ENCODE peak calls at places on chromosomes 12 and 14, in seven cellular contexts. Z is stomach, T is left lung, L is ovary, A is lower leg skin, F is AG04449, U is A549. X is an unnamed sample.

GRCh38 chr12:93785262-93786010 is 108.3 kb downstream of the CRADD start:
- DNase-seq in Z (no peak), T (peak), L (peak), A (peak), F (no peak), U (peak), X (peak)

GRCh38 chr14:87522575-87522974 is 470.4 kb downstream of the GALC start:
- DNase-seq in Z (no peak), T (no peak), L (no peak), A (no peak), F (no peak), U (no peak), X (no peak)

GRCh38 chr12:87082756-87083155 is 826.6 kb upstream of the MGAT4C start:
- DNase-seq in Z (no peak), T (no peak), L (no peak), A (no peak), F (no peak), U (no peak), X (no peak)

GRCh38 chr12:5515458-5515857 is 83.5 kb downstream of the NTF3 start:
- DNase-seq in Z (no peak), T (no peak), L (no peak), A (no peak), F (no peak), U (no peak), X (no peak)

GRCh38 chr12:52164624-52165023 is 27.2 kb downstream of the KRT80 start:
- DNase-seq in Z (no peak), T (no peak), L (no peak), A (no peak), F (no peak), U (no peak), X (no peak)

GRCh38 chr12:14216405-14217294 is 148.8 kb upstream of the ATF7IP start:
- DNase-seq in Z (no peak), T (no peak), L (no peak), A (no peak), F (no peak), U (no peak), X (no peak)

GRCh38 chr14:90615444-90616095 is 200.7 kb downstream of the TTC7B start:
- DNase-seq in Z (no peak), T (no peak), L (no peak), A (no peak), F (no peak), U (no peak), X (no peak)

GRCh38 chr12:103249614-103250013 is 246.2 kb downstream of the C12orf42 start:
- DNase-seq in Z (no peak), T (no peak), L (no peak), A (no peak), F (no peak), U (no peak), X (no peak)

GRCh38 chr14:45610303-45610702 is 357.3 kb upstream of the MIS18BP1 start:
- DNase-seq in Z (no peak), T (no peak), L (no peak), A (no peak), F (no peak), U (no peak), X (peak)

GRCh38 chr14:106308839-106309389 is 782.5 kb downstream of the TMEM121 start:
- DNase-seq in Z (peak), T (peak), L (no peak), A (no peak), F (no peak), U (no peak), X (no peak)

GRCh38 chr14:99357151-99357550 is 85.2 kb upstream of the BCL11B start:
- DNase-seq in Z (no peak), T (no peak), L (no peak), A (no peak), F (no peak), U (no peak), X (no peak)

GRCh38 chr12:97960225-97960624 is 497.6 kb downstream of the RMST start:
- DNase-seq in Z (no peak), T (no peak), L (no peak), A (no peak), F (no peak), U (no peak), X (no peak)

GRCh38 chr12:67498981-67499380 is 149.6 kb upstream of the DYRK2 start:
- DNase-seq in Z (no peak), T (no peak), L (no peak), A (no peak), F (no peak), U (no peak), X (no peak)

GRCh38 chr12:49899921-49900320 is 3.8 kb downstream of the FAIM2 start:
- DNase-seq in Z (no peak), T (no peak), L (peak), A (no peak), F (no peak), U (no peak), X (no peak)

GRCh38 chr12:130870442-130871285 is 1.2 kb upstream of the RAN start:
- DNase-seq in Z (peak), T (peak), L (peak), A (peak), F (peak), U (peak), X (peak)

GRCh38 chr12:67618303-67618702 is 30.2 kb upstream of the DYRK2 start:
- DNase-seq in Z (no peak), T (no peak), L (no peak), A (no peak), F (no peak), U (no peak), X (no peak)

GRCh38 chr12:51023625-51024395 is 2.4 kb downstream of the SLC11A2 start:
- DNase-seq in Z (no peak), T (no peak), L (no peak), A (no peak), F (no peak), U (no peak), X (no peak)

GRCh38 chr12:131380961-131381705 is 329.8 kb upstream of the SFSWAP start:
- DNase-seq in Z (no peak), T (no peak), L (no peak), A (no peak), F (no peak), U (no peak), X (no peak)

GRCh38 chr12:64633940-64634337 is 23.6 kb downstream of the RASSF3 start:
- DNase-seq in Z (peak), T (peak), L (no peak), A (no peak), F (no peak), U (peak), X (no peak)

GRCh38 chr12:55716582-55717396 is 943 bp downstream of the BLOC1S1 start:
- DNase-seq in Z (no peak), T (no peak), L (no peak), A (no peak), F (no peak), U (no peak), X (no peak)

GRCh38 chr12:95796225-95796981 is 5.8 kb upstream of the NTN4 start:
- DNase-seq in Z (no peak), T (no peak), L (no peak), A (no peak), F (no peak), U (no peak), X (no peak)

GRCh38 chr12:44835641-44836379 is 40.3 kb downstream of the NELL2 start:
- DNase-seq in Z (no peak), T (no peak), L (no peak), A (peak), F (no peak), U (no peak), X (no peak)

GRCh38 chr14:69933623-69934275 is 54.5 kb downstream of the SMOC1 start:
- DNase-seq in Z (no peak), T (no peak), L (no peak), A (no peak), F (no peak), U (no peak), X (no peak)

GRCh38 chr14:94764573-94764972 is 5.3 kb downstream of the GSC start:
- DNase-seq in Z (no peak), T (no peak), L (no peak), A (no peak), F (no peak), U (no peak), X (no peak)

GRCh38 chr14:94548131-94548998 is 12.9 kb upstream of the SERPINA4 start:
- DNase-seq in Z (no peak), T (no peak), L (no peak), A (no peak), F (no peak), U (no peak), X (no peak)

GRCh38 chr12:80837342-80837978 is 100.3 kb downstream of the LIN7A start:
- DNase-seq in Z (no peak), T (no peak), L (no peak), A (no peak), F (peak), U (peak), X (peak)

GRCh38 chr14:68520637-68521556 is 272.0 kb downstream of the ZFP36L1 start:
- DNase-seq in Z (peak), T (peak), L (no peak), A (no peak), F (no peak), U (peak), X (no peak)

GRCh38 chr14:104975481-104976197 is 2.5 kb downstream of the AHNAK2 start:
- DNase-seq in Z (no peak), T (no peak), L (no peak), A (no peak), F (no peak), U (no peak), X (no peak)

GRCh38 chr12:69480698-69481097 is 10.5 kb downstream of the FRS2 start:
- DNase-seq in Z (no peak), T (no peak), L (no peak), A (no peak), F (no peak), U (no peak), X (no peak)

GRCh38 chr12:26512213-26512612 is 316.8 kb downstream of the SSPN start:
- DNase-seq in Z (no peak), T (no peak), L (no peak), A (no peak), F (no peak), U (no peak), X (no peak)

GRCh38 chr12:10384191-10384590 is 5.7 kb downstream of the KLRK1 start:
- DNase-seq in Z (no peak), T (no peak), L (no peak), A (no peak), F (no peak), U (no peak), X (no peak)

GRCh38 chr12:78192979-78193378 is 362.3 kb downstream of the NAV3 start:
- DNase-seq in Z (no peak), T (no peak), L (no peak), A (no peak), F (no peak), U (no peak), X (no peak)

GRCh38 chr12:86660488-86661171 is 404.4 kb upstream of the MGAT4C start:
- DNase-seq in Z (no peak), T (no peak), L (no peak), A (no peak), F (peak), U (peak), X (peak)

GRCh38 chr12:26696048-26696612 is 136.9 kb downstream of the ITPR2 start:
- DNase-seq in Z (no peak), T (no peak), L (no peak), A (no peak), F (no peak), U (no peak), X (no peak)

DNA sequence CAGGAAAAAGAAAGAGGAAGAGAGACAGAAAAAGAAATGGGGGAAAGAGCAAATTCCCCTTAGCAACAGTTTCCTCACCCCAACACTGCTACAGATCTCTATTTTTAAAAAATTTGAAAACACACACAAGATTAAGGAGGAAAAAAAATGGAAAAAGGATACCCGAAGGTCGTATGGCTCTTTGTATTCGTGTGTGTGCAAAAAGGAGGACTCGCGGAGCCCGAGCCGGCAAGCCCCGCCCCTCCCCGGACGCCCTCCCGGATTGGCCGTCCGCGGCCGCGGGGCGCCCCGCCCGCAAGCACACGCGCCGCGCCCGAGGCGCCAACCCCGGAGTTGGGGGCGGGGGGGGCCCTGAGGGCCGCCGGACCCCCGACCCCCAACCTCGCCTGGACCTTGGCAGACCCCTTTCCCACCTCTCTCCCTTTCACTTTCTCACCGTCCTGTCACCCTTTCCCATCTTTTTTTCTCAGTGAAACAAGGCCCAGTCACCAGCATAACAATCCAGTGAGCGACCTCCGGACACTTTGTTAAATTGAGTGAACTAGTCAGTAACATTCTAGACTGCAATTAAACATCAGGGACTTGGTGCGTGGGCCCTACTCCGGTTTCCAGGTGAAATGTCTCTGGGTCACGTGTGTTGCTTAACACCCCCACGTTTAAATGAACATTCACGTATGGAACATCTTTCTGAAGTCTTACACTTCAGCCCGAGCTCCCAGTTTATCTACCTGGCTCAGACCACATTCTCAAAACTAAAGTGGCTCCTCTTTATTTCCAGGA is at the start of gene C14orf93:
- DNase-seq in Z (peak), T (peak), L (peak), A (peak), F (no peak), U (peak), X (no peak)
- H3K4me3 ChIP-seq in Z (peak), T (peak), L (peak), A (peak), F (peak), U (peak), X (peak)

GRCh38 chr14:38749936-38750335 is 353.1 kb downstream of the SEC23A start:
- DNase-seq in Z (no peak), T (no peak), L (no peak), A (no peak), F (no peak), U (no peak), X (no peak)
- TF ChIP-seq CTCF in Z (no peak), T (no peak), L (no peak), A (no peak), F (no peak), U (no peak), X (no peak)

GRCh38 chr12:46751173-46751572 is 74.6 kb downstream of the SLC38A4 start:
- DNase-seq in Z (no peak), T (no peak), L (no peak), A (no peak), F (no peak), U (no peak), X (no peak)

GRCh38 chr12:46749322-46749721 is 76.5 kb downstream of the SLC38A4 start:
- DNase-seq in Z (no peak), T (no peak), L (no peak), A (no peak), F (no peak), U (no peak), X (no peak)

GRCh38 chr12:46754550-46754949 is 71.2 kb downstream of the SLC38A4 start:
- DNase-seq in Z (no peak), T (no peak), L (no peak), A (no peak), F (no peak), U (no peak), X (no peak)

GRCh38 chr12:46752396-46752795 is 73.4 kb downstream of the SLC38A4 start:
- DNase-seq in Z (no peak), T (no peak), L (no peak), A (no peak), F (no peak), U (no peak), X (no peak)
- H3K4me3 ChIP-seq in Z (no peak), T (no peak), L (no peak), A (no peak), F (no peak), U (no peak), X (no peak)

GRCh38 chr14:29222671-29223268 is 456.2 kb downstream of the FOXG1 start:
- DNase-seq in Z (no peak), T (no peak), L (peak), A (no peak), F (no peak), U (no peak), X (peak)
- TF ChIP-seq CTCF in Z (no peak), T (peak), L (no peak), A (no peak), F (peak), U (peak), X (peak)

GRCh38 chr12:2765052-2765451 is 29.7 kb upstream of the FKBP4 start:
- DNase-seq in Z (no peak), T (no peak), L (no peak), A (no peak), F (no peak), U (no peak), X (no peak)
- H3K4me3 ChIP-seq in Z (no peak), T (no peak), L (no peak), A (no peak), F (no peak), U (no peak), X (no peak)

GRCh38 chr14:92203116-92203515 is 81.3 kb downstream of the CPSF2 start:
- DNase-seq in Z (no peak), T (no peak), L (no peak), A (no peak), F (no peak), U (no peak), X (no peak)

GRCh38 chr14:92204792-92205191 is 83.0 kb downstream of the CPSF2 start:
- DNase-seq in Z (no peak), T (no peak), L (no peak), A (no peak), F (no peak), U (no peak), X (no peak)

GRCh38 chr14:92198804-92199203 is 77.0 kb downstream of the CPSF2 start:
- DNase-seq in Z (no peak), T (no peak), L (no peak), A (no peak), F (no peak), U (no peak), X (no peak)

DNA sequence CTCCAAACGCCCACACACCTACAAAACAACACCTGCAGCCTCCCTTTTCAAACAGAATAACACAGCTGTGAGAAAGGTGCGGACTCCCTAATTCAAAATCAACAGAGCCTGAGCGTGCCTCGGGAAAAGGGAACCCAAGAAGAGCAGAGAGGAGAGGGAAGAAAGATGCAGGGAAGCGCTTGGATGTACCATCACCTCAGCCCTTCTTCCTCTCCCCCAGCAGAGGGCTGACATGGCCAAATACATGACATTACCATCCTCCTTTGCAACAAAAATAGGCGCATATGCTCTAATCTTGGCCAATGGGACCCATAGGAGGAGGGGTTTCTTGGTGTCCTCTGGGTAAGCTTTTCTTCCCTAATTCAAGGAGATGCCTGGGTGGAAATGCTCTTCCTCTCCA is 78.0 kb downstream of the CPSF2 start:
- DNase-seq in Z (no peak), T (no peak), L (no peak), A (no peak), F (no peak), U (no peak), X (no peak)
- TF ChIP-seq CTCF in Z (no peak), T (no peak), L (no peak), A (no peak), F (no peak), U (no peak), X (peak)

X was measured in HFF-Myc.